ENCODE peak calls at places on chromosomes 13 and 19, in seven cellular contexts. One of them, this sample, is unnamed.

GRCh38 chr13:75052616-75053015 is 429.4 kb downstream of the TBC1D4 start:
- DNase-seq in right atrium auricular region: no peak
- DNase-seq in Panc1: no peak
- DNase-seq in omental fat pad: no peak
- DNase-seq in mammary epithelial cell: no peak
- DNase-seq in MCF 10A: no peak
- DNase-seq in neural progenitor cell: no peak
- DNase-seq in this sample: no peak

GRCh38 chr13:28753208-28753892 is 34.6 kb upstream of the SLC46A3 start:
- DNase-seq in right atrium auricular region: peak; percentile 75
- DNase-seq in Panc1: peak; percentile 8
- DNase-seq in omental fat pad: no peak
- DNase-seq in mammary epithelial cell: peak; percentile 73
- DNase-seq in MCF 10A: peak; percentile 93
- DNase-seq in neural progenitor cell: no peak
- DNase-seq in this sample: peak; percentile 90

GRCh38 chr19:14370169-14370998 is 10.9 kb upstream of the ADGRE5 start:
- DNase-seq in right atrium auricular region: no peak
- DNase-seq in Panc1: no peak
- DNase-seq in omental fat pad: no peak
- DNase-seq in mammary epithelial cell: no peak
- DNase-seq in MCF 10A: no peak
- DNase-seq in neural progenitor cell: no peak
- DNase-seq in this sample: no peak

GRCh38 chr13:111597041-111598017 is 276.9 kb downstream of the TEX29 start:
- DNase-seq in right atrium auricular region: no peak
- DNase-seq in Panc1: no peak
- DNase-seq in omental fat pad: no peak
- DNase-seq in mammary epithelial cell: no peak
- DNase-seq in MCF 10A: no peak
- DNase-seq in neural progenitor cell: peak; percentile 7
- DNase-seq in this sample: no peak

GRCh38 chr13:105961438-105961837 is 574.0 kb downstream of the EFNB2 start:
- DNase-seq in right atrium auricular region: no peak
- DNase-seq in Panc1: no peak
- DNase-seq in omental fat pad: no peak
- DNase-seq in mammary epithelial cell: peak; percentile 47
- DNase-seq in MCF 10A: no peak
- DNase-seq in neural progenitor cell: no peak
- DNase-seq in this sample: no peak

GRCh38 chr13:36804588-36804987 is 14.4 kb upstream of the RFXAP start:
- DNase-seq in right atrium auricular region: no peak
- DNase-seq in Panc1: no peak
- DNase-seq in omental fat pad: no peak
- DNase-seq in mammary epithelial cell: no peak
- DNase-seq in MCF 10A: peak; percentile 3
- DNase-seq in neural progenitor cell: no peak
- DNase-seq in this sample: no peak

GRCh38 chr19:14480695-14481069 is 5.5 kb upstream of the PTGER1 start:
- DNase-seq in right atrium auricular region: no peak
- DNase-seq in Panc1: no peak
- DNase-seq in omental fat pad: no peak
- DNase-seq in mammary epithelial cell: no peak
- DNase-seq in MCF 10A: no peak
- DNase-seq in neural progenitor cell: no peak
- DNase-seq in this sample: no peak

GRCh38 chr13:42355118-42355840 is 83.3 kb downstream of the AKAP11 start:
- DNase-seq in right atrium auricular region: no peak
- DNase-seq in Panc1: no peak
- DNase-seq in omental fat pad: no peak
- DNase-seq in mammary epithelial cell: no peak
- DNase-seq in MCF 10A: no peak
- DNase-seq in neural progenitor cell: peak; percentile 0
- DNase-seq in this sample: no peak

GRCh38 chr13:47433461-47434005 is 536.7 kb upstream of the HTR2A start:
- DNase-seq in right atrium auricular region: no peak
- DNase-seq in Panc1: no peak
- DNase-seq in omental fat pad: no peak
- DNase-seq in mammary epithelial cell: no peak
- DNase-seq in MCF 10A: no peak
- DNase-seq in neural progenitor cell: no peak
- DNase-seq in this sample: no peak

GRCh38 chr13:22944378-22944777 is 236.4 kb upstream of the SGCG start:
- DNase-seq in right atrium auricular region: no peak
- DNase-seq in Panc1: no peak
- DNase-seq in omental fat pad: no peak
- DNase-seq in mammary epithelial cell: no peak
- DNase-seq in MCF 10A: no peak
- DNase-seq in neural progenitor cell: no peak
- DNase-seq in this sample: no peak

GRCh38 chr19:32339988-32340874 is 5.2 kb upstream of the ZNF507 start:
- DNase-seq in right atrium auricular region: peak; percentile 67
- DNase-seq in Panc1: peak; percentile 53
- DNase-seq in omental fat pad: no peak
- DNase-seq in mammary epithelial cell: no peak
- DNase-seq in MCF 10A: peak; percentile 50
- DNase-seq in neural progenitor cell: peak; percentile 68
- DNase-seq in this sample: no peak

GRCh38 chr13:44932171-44932849 is 57.0 kb downstream of the NUFIP1 start:
- DNase-seq in right atrium auricular region: no peak
- DNase-seq in Panc1: no peak
- DNase-seq in omental fat pad: no peak
- DNase-seq in mammary epithelial cell: no peak
- DNase-seq in MCF 10A: no peak
- DNase-seq in neural progenitor cell: no peak
- DNase-seq in this sample: no peak
- TF ChIP-seq CTCF in right atrium auricular region: no peak
- TF ChIP-seq CTCF in Panc1: no peak
- TF ChIP-seq CTCF in omental fat pad: no peak
- TF ChIP-seq CTCF in mammary epithelial cell: no peak
- TF ChIP-seq CTCF in MCF 10A: no peak
- TF ChIP-seq CTCF in neural progenitor cell: no peak
- TF ChIP-seq CTCF in this sample: peak; percentile 27

DNA sequence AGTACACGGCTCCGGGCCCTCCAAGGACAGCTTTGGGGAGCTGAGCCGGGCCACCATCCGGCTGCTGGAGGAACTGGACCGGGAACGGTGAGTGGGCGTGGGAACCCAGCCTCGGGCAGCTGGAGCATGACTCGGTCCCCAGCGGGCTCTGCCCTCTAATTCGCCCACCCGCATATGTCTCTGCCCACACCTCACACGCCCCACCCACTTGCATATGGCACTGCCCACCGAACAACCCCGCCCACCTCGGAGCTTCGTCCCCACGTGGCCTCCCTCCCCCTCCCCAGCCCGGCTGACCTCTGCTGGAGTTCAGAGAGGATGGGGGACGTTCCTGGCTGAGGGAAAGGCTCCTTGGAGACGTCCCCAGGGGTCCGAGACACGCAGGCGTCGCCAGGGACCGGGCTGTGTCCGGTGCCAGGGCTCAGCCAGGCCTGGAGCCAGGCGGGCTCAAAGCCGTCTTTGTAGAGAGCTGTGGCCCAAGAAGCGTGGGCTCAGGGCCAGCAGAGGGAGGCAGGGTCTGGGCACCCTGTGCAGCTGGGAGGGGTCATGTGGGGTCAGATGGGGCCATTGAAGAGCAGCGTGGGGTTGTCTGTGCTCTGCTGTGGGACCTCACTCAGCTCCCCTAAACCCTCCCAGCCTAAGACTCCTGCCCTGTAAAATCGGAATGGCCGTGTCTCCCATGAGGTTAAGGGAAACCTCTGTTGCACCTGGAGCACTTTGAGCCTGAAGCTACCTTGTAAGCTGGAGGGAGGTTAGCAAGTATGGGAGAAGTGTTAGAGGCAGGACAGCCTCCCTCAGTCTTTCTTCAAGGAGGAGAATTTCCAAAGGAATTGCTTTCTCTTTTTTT is 3.8 kb downstream of the APC2 start:
- DNase-seq in right atrium auricular region: no peak
- DNase-seq in Panc1: no peak
- DNase-seq in omental fat pad: no peak
- DNase-seq in mammary epithelial cell: no peak
- DNase-seq in MCF 10A: peak; percentile 70
- DNase-seq in neural progenitor cell: peak; percentile 53
- DNase-seq in this sample: no peak
- TF ChIP-seq CTCF in right atrium auricular region: no peak
- TF ChIP-seq CTCF in Panc1: no peak
- TF ChIP-seq CTCF in omental fat pad: no peak
- TF ChIP-seq CTCF in mammary epithelial cell: no peak
- TF ChIP-seq CTCF in MCF 10A: no peak
- TF ChIP-seq CTCF in neural progenitor cell: no peak
- TF ChIP-seq CTCF in this sample: no peak

GRCh38 chr13:26246154-26246553 is 7.8 kb upstream of the CDK8 start:
- DNase-seq in right atrium auricular region: no peak
- DNase-seq in Panc1: no peak
- DNase-seq in omental fat pad: no peak
- DNase-seq in mammary epithelial cell: no peak
- DNase-seq in MCF 10A: no peak
- DNase-seq in neural progenitor cell: no peak
- DNase-seq in this sample: no peak

GRCh38 chr13:26247011-26247410 is 6.9 kb upstream of the CDK8 start:
- DNase-seq in right atrium auricular region: no peak
- DNase-seq in Panc1: no peak
- DNase-seq in omental fat pad: no peak
- DNase-seq in mammary epithelial cell: no peak
- DNase-seq in MCF 10A: no peak
- DNase-seq in neural progenitor cell: no peak
- DNase-seq in this sample: no peak

GRCh38 chr13:26249551-26249950 is 4.4 kb upstream of the CDK8 start:
- DNase-seq in right atrium auricular region: no peak
- DNase-seq in Panc1: no peak
- DNase-seq in omental fat pad: no peak
- DNase-seq in mammary epithelial cell: no peak
- DNase-seq in MCF 10A: no peak
- DNase-seq in neural progenitor cell: no peak
- DNase-seq in this sample: no peak

GRCh38 chr13:26253262-26253786 is 605 bp upstream of the CDK8 start:
- DNase-seq in right atrium auricular region: no peak
- DNase-seq in Panc1: no peak
- DNase-seq in omental fat pad: no peak
- DNase-seq in mammary epithelial cell: no peak
- DNase-seq in MCF 10A: peak; percentile 1
- DNase-seq in neural progenitor cell: no peak
- DNase-seq in this sample: no peak

DNA sequence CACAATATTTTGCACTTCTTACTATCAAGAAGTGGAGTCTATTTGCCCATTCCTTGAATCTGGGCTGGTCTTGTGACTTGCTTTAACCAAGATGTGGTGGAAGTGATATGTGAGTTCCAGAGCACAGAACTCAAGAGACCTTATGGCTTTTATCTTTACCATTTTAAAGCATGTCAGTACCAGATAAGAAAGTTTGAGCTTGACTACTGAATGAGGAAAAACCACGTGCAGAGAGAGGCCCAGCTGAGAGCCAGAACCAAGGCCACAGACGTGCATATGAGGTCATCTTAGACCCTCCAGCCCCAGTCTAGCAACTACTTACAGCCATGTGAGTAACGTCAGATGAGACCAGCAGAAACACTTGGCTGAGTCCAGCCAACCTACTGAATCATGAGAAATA is 6.3 kb upstream of the CDK8 start:
- DNase-seq in right atrium auricular region: no peak
- DNase-seq in Panc1: no peak
- DNase-seq in omental fat pad: no peak
- DNase-seq in mammary epithelial cell: no peak
- DNase-seq in MCF 10A: no peak
- DNase-seq in neural progenitor cell: no peak
- DNase-seq in this sample: no peak
- TF ChIP-seq CTCF in right atrium auricular region: no peak
- TF ChIP-seq CTCF in Panc1: no peak
- TF ChIP-seq CTCF in omental fat pad: no peak
- TF ChIP-seq CTCF in mammary epithelial cell: no peak
- TF ChIP-seq CTCF in MCF 10A: no peak
- TF ChIP-seq CTCF in neural progenitor cell: no peak
- TF ChIP-seq CTCF in this sample: no peak

GRCh38 chr19:11014403-11014911 is 53.6 kb downstream of the SMARCA4 start:
- DNase-seq in right atrium auricular region: no peak
- DNase-seq in Panc1: no peak
- DNase-seq in omental fat pad: no peak
- DNase-seq in mammary epithelial cell: no peak
- DNase-seq in MCF 10A: no peak
- DNase-seq in neural progenitor cell: no peak
- DNase-seq in this sample: no peak
- TF ChIP-seq CTCF in right atrium auricular region: no peak
- TF ChIP-seq CTCF in Panc1: no peak
- TF ChIP-seq CTCF in omental fat pad: no peak
- TF ChIP-seq CTCF in mammary epithelial cell: no peak
- TF ChIP-seq CTCF in MCF 10A: no peak
- TF ChIP-seq CTCF in neural progenitor cell: no peak
- TF ChIP-seq CTCF in this sample: no peak

GRCh38 chr19:50486823-50487515 is 10.3 kb upstream of the GARIN5A start:
- DNase-seq in right atrium auricular region: no peak
- DNase-seq in Panc1: no peak
- DNase-seq in omental fat pad: no peak
- DNase-seq in mammary epithelial cell: no peak
- DNase-seq in MCF 10A: peak; percentile 28
- DNase-seq in neural progenitor cell: peak; percentile 68
- DNase-seq in this sample: peak; percentile 81
- TF ChIP-seq CTCF in right atrium auricular region: peak; percentile 52
- TF ChIP-seq CTCF in Panc1: peak; percentile 67
- TF ChIP-seq CTCF in omental fat pad: no peak
- TF ChIP-seq CTCF in mammary epithelial cell: peak; percentile 54
- TF ChIP-seq CTCF in MCF 10A: peak; percentile 56
- TF ChIP-seq CTCF in neural progenitor cell: peak; percentile 57
- TF ChIP-seq CTCF in this sample: peak; percentile 51